ENCODE peak calls at places on chromosomes 3 and 15, in five cellular contexts. Q, D, H, B and C are unnamed samples.

GRCh38 chr3:193982258-193982659 is 153.7 kb upstream of the HES1 start:
- DNase-seq in Q (no peak), D (peak), H (peak), B (peak), C (no peak)

GRCh38 chr3:50327129-50327528 is 894 bp downstream of the TUSC2 start:
- DNase-seq in Q (no peak), D (peak), H (no peak), B (no peak), C (no peak)

GRCh38 chr3:47746264-47746663 is 35.4 kb downstream of the SMARCC1 start:
- DNase-seq in Q (no peak), D (no peak), H (no peak), B (no peak), C (no peak)

GRCh38 chr3:42129014-42129953 is 38.1 kb downstream of the TRAK1 start:
- DNase-seq in Q (peak), D (no peak), H (no peak), B (no peak), C (no peak)

GRCh38 chr3:127031845-127032244 is 48.9 kb downstream of the PLXNA1 start:
- DNase-seq in Q (no peak), D (no peak), H (no peak), B (no peak), C (no peak)

GRCh38 chr3:161800985-161801559 is 304.5 kb downstream of the OTOL1 start:
- DNase-seq in Q (no peak), D (no peak), H (no peak), B (no peak), C (no peak)

GRCh38 chr15:46091860-46092450 is 457.1 kb downstream of the SQOR start:
- DNase-seq in Q (peak), D (no peak), H (peak), B (peak), C (peak)

GRCh38 chr15:72167445-72167844 is 30.1 kb downstream of the GRAMD2A start:
- DNase-seq in Q (no peak), D (no peak), H (no peak), B (no peak), C (no peak)

GRCh38 chr15:40308844-40309189 is 1.1 kb upstream of the PLCB2 start:
- DNase-seq in Q (no peak), D (no peak), H (no peak), B (no peak), C (no peak)

GRCh38 chr3:49076627-49077026 is 17.2 kb downstream of the QRICH1 start:
- DNase-seq in Q (no peak), D (no peak), H (no peak), B (no peak), C (no peak)

GRCh38 chr15:62059818-62060115 is 480 bp downstream of the VPS13C start:
- DNase-seq in Q (peak), D (peak), H (peak), B (peak), C (peak)

GRCh38 chr3:53226841-53227407 is 28.9 kb downstream of the TKT start:
- DNase-seq in Q (no peak), D (no peak), H (no peak), B (no peak), C (no peak)

GRCh38 chr3:111392911-111393351 is 149.1 kb upstream of the CD96 start:
- DNase-seq in Q (peak), D (no peak), H (no peak), B (no peak), C (no peak)

GRCh38 chr3:126676919-126677705 is 22.2 kb upstream of the TXNRD3 start:
- DNase-seq in Q (no peak), D (no peak), H (no peak), B (no peak), C (peak)

GRCh38 chr3:138941259-138941885 is 5.6 kb downstream of the FOXL2 start:
- DNase-seq in Q (peak), D (peak), H (no peak), B (peak), C (peak)

GRCh38 chr3:127792664-127793292 is 29.5 kb downstream of the MGLL start:
- DNase-seq in Q (no peak), D (no peak), H (peak), B (peak), C (peak)

GRCh38 chr3:13887746-13888300 is 8.0 kb upstream of the WNT7A start:
- DNase-seq in Q (no peak), D (no peak), H (no peak), B (no peak), C (no peak)

GRCh38 chr3:54954516-54954915 is 26.7 kb upstream of the LRTM1 start:
- DNase-seq in Q (no peak), D (no peak), H (no peak), B (no peak), C (peak)

GRCh38 chr3:118803096-118803476 is 231.6 kb downstream of the IGSF11 start:
- DNase-seq in Q (no peak), D (no peak), H (no peak), B (no peak), C (no peak)

GRCh38 chr3:66017084-66017990 is 21.4 kb downstream of the MAGI1 start:
- DNase-seq in Q (no peak), D (no peak), H (no peak), B (no peak), C (no peak)

GRCh38 chr3:194425399-194425798 is 26.3 kb upstream of the GP5 start:
- DNase-seq in Q (no peak), D (no peak), H (no peak), B (no peak), C (no peak)

GRCh38 chr3:140859592-140860336 is 81.9 kb upstream of the SLC25A36 start:
- DNase-seq in Q (peak), D (no peak), H (no peak), B (no peak), C (no peak)

GRCh38 chr3:171712168-171712938 is 97.9 kb downstream of the PLD1 start:
- DNase-seq in Q (no peak), D (no peak), H (peak), B (peak), C (peak)

GRCh38 chr3:101836160-101836559 is 13.2 kb upstream of the NFKBIZ start:
- DNase-seq in Q (no peak), D (no peak), H (no peak), B (no peak), C (no peak)

GRCh38 chr15:59174161-59174845 is 32.3 kb upstream of the LDHAL6B start:
- DNase-seq in Q (no peak), D (no peak), H (no peak), B (no peak), C (no peak)

GRCh38 chr3:188421151-188421821 is 267.3 kb downstream of the LPP start:
- DNase-seq in Q (peak), D (no peak), H (peak), B (peak), C (peak)

GRCh38 chr3:106349191-106349881 is 480.5 kb upstream of the CBLB start:
- DNase-seq in Q (no peak), D (no peak), H (no peak), B (peak), C (peak)

GRCh38 chr3:24741506-24741905 is 246.9 kb upstream of the THRB start:
- DNase-seq in Q (no peak), D (no peak), H (no peak), B (no peak), C (no peak)

GRCh38 chr3:196159952-196160804 is 51.0 kb downstream of the ZDHHC19 start:
- DNase-seq in Q (peak), D (no peak), H (peak), B (peak), C (peak)

DNA sequence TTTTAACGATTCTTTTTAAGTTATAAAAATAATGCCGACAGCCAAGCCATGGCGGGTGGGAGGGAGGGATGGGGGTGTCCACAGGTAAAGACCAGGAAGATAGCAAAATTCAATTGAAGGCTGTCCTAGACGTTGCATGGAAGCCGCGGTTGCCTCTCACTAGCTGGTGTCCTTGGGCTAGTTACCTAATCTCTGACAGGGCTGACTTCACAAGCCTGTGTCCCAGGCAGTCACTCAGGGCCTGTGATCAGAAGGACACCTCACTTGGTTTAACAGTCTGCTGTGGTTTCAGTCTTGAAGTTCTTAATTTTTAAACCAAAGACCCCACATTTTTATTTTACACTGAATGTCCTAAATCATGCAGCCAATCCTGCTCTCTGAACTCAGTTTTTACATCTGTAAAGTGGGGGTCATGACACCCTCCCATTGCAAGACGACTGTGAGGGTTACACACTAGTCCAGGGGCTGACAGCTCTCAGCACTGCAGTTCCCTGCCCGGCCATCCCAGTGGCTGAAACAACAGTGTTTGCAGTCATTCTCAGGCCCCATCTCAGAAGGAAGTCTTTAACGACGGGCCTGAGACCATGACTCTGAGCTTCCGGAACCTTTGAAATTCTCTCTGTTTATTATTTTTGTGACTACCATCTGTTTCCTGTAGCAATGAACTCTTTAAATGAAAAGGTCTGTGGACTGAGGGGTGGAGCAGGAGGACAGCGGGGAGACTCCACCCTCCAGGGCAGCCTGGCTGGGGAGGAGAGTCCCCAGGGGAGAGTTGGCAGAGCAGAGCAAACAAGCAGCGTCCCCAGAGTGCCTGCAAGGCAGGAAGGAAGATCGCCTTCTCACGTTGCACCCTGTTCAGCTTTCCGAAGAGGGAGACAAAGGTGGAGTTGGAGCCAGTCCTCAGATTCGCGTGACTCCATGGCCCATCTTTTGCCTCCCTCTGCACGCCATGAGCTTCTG is 525.4 kb upstream of the PROK2 start:
- DNase-seq in Q (peak), D (no peak), H (peak), B (peak), C (peak)
- TF ChIP-seq CTCF in Q (no peak), D (no peak), H (no peak), B (no peak), C (no peak)

GRCh38 chr3:183824761-183825379 is 507 bp downstream of the MAP6D1 start:
- DNase-seq in Q (no peak), D (no peak), H (no peak), B (no peak), C (no peak)
- TF ChIP-seq CTCF in Q (no peak), D (no peak), H (no peak), B (peak), C (peak)

GRCh38 chr15:44102675-44103254 is 92.3 kb downstream of the FRMD5 start:
- DNase-seq in Q (no peak), D (no peak), H (peak), B (peak), C (peak)
- TF ChIP-seq CTCF in Q (no peak), D (no peak), H (no peak), B (no peak), C (no peak)

DNA sequence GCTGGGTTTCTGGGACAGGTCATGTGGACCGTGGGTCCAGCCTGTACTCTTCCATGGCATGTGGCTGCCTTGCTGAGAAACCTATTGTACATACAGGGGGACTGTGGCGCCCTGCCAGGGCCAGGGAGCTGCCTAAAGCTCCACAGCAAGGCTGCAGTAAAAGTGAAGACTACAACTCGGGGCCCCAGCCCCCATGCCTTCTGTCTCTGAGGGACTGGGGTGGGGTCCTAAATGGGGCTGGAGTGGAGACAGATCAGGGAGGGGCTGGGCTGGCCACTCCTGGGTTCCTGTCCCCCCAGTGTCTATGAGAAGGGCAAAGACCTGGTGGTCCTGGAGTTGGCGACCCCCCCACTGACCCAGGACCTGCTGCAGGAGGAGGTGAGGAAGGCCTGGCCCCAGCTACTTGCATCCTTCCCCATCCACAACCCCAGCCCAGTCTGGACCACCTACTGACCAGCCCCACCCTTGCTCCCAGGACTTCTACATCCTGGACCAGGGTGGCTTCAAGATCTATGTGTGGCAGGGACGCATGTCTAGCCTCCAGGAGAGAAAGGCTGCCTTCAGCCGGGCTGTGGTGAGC is 7.3 kb downstream of the VILL start:
- DNase-seq in Q (no peak), D (no peak), H (no peak), B (no peak), C (no peak)
- TF ChIP-seq CTCF in Q (no peak), D (no peak), H (no peak), B (no peak), C (no peak)

GRCh38 chr3:192336286-192336685 is 391.1 kb downstream of the FGF12 start:
- DNase-seq in Q (peak), D (no peak), H (no peak), B (no peak), C (no peak)
- TF ChIP-seq CTCF in Q (peak), D (no peak), H (no peak), B (no peak), C (peak)

GRCh38 chr3:115164374-115165221 is 17.5 kb upstream of the ZBTB20 start:
- DNase-seq in Q (no peak), D (no peak), H (no peak), B (no peak), C (no peak)
- TF ChIP-seq CTCF in Q (no peak), D (no peak), H (no peak), B (no peak), C (no peak)